ENCODE peak calls at places on chromosomes 1 and 21, in ten cellular contexts. F is AG20443; T is putamen; L is hypothalamus; J is M059J; S is stimulated activated CD4-positive, alpha-beta T cell treated with anti-CD3 and anti-CD28 coated beads, Interleukin-12 subunit alpha, Interleukin-12 subunit beta, amount 100 ng/mL, for 4 hours; I is left colon; H is HEK293T; X is dermis microvascular lymphatic vessel endothelial cell; G is ELF-1. Y is an unnamed sample.

GRCh38 chr1:23732363-23733224 is 10.7 kb upstream of the ELOA start:
- DNase-seq in F (peak; percentile 54), T (no peak), L (no peak), J (peak; percentile 50), S (no peak), I (no peak), H (no peak), X (peak; percentile 8), G (no peak), Y (no peak)

GRCh38 chr1:30840904-30841598 is 67.5 kb downstream of the SDC3 start:
- DNase-seq in F (no peak), T (no peak), L (no peak), J (peak; percentile 42), S (no peak), I (no peak), H (no peak), X (peak; percentile 88), G (peak; percentile 49), Y (peak; percentile 95)

GRCh38 chr1:225998560-225999226 is 450 bp downstream of the SDE2 start:
- DNase-seq in F (peak; percentile 50), T (peak; percentile 10), L (no peak), J (peak; percentile 48), S (no peak), I (no peak), H (peak; percentile 34), X (peak; percentile 64), G (no peak), Y (no peak)

GRCh38 chr1:9010781-9011323 is 15.4 kb downstream of the SLC2A7 start:
- DNase-seq in F (no peak), T (no peak), L (no peak), J (no peak), S (no peak), I (peak; percentile 40), H (no peak), X (peak; percentile 86), G (peak; percentile 53), Y (no peak)

GRCh38 chr1:119646521-119647227 is 1.4 kb downstream of the ZNF697 start:
- DNase-seq in F (no peak), T (no peak), L (no peak), J (peak; percentile 60), S (no peak), I (no peak), H (peak; percentile 31), X (peak; percentile 80), G (no peak), Y (no peak)

GRCh38 chr1:101101362-101101761 is 75.8 kb upstream of the DPH5 start:
- DNase-seq in F (no peak), T (no peak), L (no peak), J (peak; percentile 62), S (no peak), I (no peak), H (no peak), X (no peak), G (no peak), Y (no peak)

GRCh38 chr1:3149277-3149676 is 80.3 kb downstream of the PRDM16 start:
- DNase-seq in F (no peak), T (no peak), L (no peak), J (no peak), S (no peak), I (no peak), H (no peak), X (no peak), G (no peak), Y (no peak)

GRCh38 chr1:211492511-211493132 is 660 bp upstream of the RD3 start:
- DNase-seq in F (peak; percentile 28), T (no peak), L (no peak), J (no peak), S (no peak), I (no peak), H (no peak), X (no peak), G (no peak), Y (no peak)

GRCh38 chr1:116228501-116228900 is 117.3 kb downstream of the MAB21L3 start:
- DNase-seq in F (no peak), T (no peak), L (no peak), J (no peak), S (no peak), I (no peak), H (no peak), X (no peak), G (no peak), Y (no peak)

GRCh38 chr21:17462276-17462981 is 50.4 kb upstream of the CXADR start:
- DNase-seq in F (no peak), T (no peak), L (no peak), J (peak; percentile 56), S (no peak), I (peak; percentile 86), H (no peak), X (peak; percentile 92), G (no peak), Y (peak; percentile 35)

GRCh38 chr1:17635276-17635675 is 95.8 kb downstream of the ARHGEF10L start:
- DNase-seq in F (no peak), T (no peak), L (no peak), J (no peak), S (no peak), I (no peak), H (no peak), X (no peak), G (no peak), Y (no peak)

GRCh38 chr1:235688096-235688495 is 38.5 kb upstream of the GNG4 start:
- DNase-seq in F (no peak), T (no peak), L (no peak), J (no peak), S (no peak), I (no peak), H (no peak), X (no peak), G (no peak), Y (no peak)

GRCh38 chr1:119353851-119354250 is 14.7 kb upstream of the HAO2 start:
- DNase-seq in F (peak; percentile 21), T (no peak), L (no peak), J (no peak), S (no peak), I (no peak), H (no peak), X (no peak), G (no peak), Y (no peak)

GRCh38 chr1:65002156-65002507 is 35.8 kb upstream of the JAK1 start:
- DNase-seq in F (no peak), T (no peak), L (no peak), J (no peak), S (no peak), I (peak; percentile 21), H (no peak), X (no peak), G (no peak), Y (no peak)

GRCh38 chr1:26218906-26219494 is 15.0 kb upstream of the CEP85 start:
- DNase-seq in F (no peak), T (no peak), L (no peak), J (peak; percentile 57), S (no peak), I (peak; percentile 45), H (no peak), X (no peak), G (no peak), Y (no peak)

GRCh38 chr1:21655748-21656147 is 13.4 kb downstream of the RAP1GAP start:
- DNase-seq in F (no peak), T (no peak), L (peak; percentile 21), J (peak; percentile 73), S (no peak), I (no peak), H (peak; percentile 44), X (no peak), G (peak; percentile 75), Y (no peak)

GRCh38 chr1:13550663-13551062 is 33.0 kb upstream of the PDPN start:
- DNase-seq in F (no peak), T (no peak), L (no peak), J (peak; percentile 24), S (no peak), I (no peak), H (no peak), X (no peak), G (peak; percentile 38), Y (no peak)

GRCh38 chr21:43301424-43302355 is 125.2 kb downstream of the SIK1 start:
- DNase-seq in F (no peak), T (no peak), L (no peak), J (no peak), S (no peak), I (no peak), H (no peak), X (no peak), G (no peak), Y (no peak)

GRCh38 chr1:232381676-232382075 is 248.3 kb downstream of the SIPA1L2 start:
- DNase-seq in F (no peak), T (no peak), L (no peak), J (no peak), S (no peak), I (no peak), H (no peak), X (no peak), G (no peak), Y (no peak)

GRCh38 chr1:3463891-3464648 is 9.6 kb downstream of the ARHGEF16 start:
- DNase-seq in F (no peak), T (no peak), L (no peak), J (no peak), S (no peak), I (no peak), H (no peak), X (no peak), G (no peak), Y (no peak)

GRCh38 chr1:211932581-211933010 is 102.0 kb upstream of the LPGAT1 start:
- DNase-seq in F (no peak), T (no peak), L (no peak), J (no peak), S (no peak), I (no peak), H (no peak), X (no peak), G (peak; percentile 35), Y (no peak)